ENCODE peak calls at places on chromosomes 11 and 22, in five cellular contexts. One of them, this sample, is unnamed.
A peak's percentile ranks its signal among the peaks of the same experiment; 100 is the strongest.

GRCh38 chr11:65487467-65488272 is 11.2 kb upstream of the MALAT1 start:
- DNase-seq in transverse colon: peak; percentile 95
- DNase-seq in lower leg skin: peak; percentile 100
- DNase-seq in tibial nerve: peak; percentile 99
- DNase-seq in esophagus muscularis mucosa: peak; percentile 100
- DNase-seq in this sample: peak; percentile 87

GRCh38 chr11:65859812-65860277 is 388 bp upstream of the MUS81 start:
- DNase-seq in transverse colon: peak; percentile 46
- DNase-seq in lower leg skin: peak; percentile 91
- DNase-seq in tibial nerve: no peak
- DNase-seq in esophagus muscularis mucosa: no peak
- DNase-seq in this sample: no peak

GRCh38 chr22:37121887-37122591 is 12.5 kb upstream of the TMPRSS6 start:
- DNase-seq in transverse colon: peak; percentile 53
- DNase-seq in lower leg skin: peak; percentile 91
- DNase-seq in tibial nerve: no peak
- DNase-seq in esophagus muscularis mucosa: no peak
- DNase-seq in this sample: no peak

GRCh38 chr11:17810736-17811135 is 76.2 kb downstream of the KCNC1 start:
- DNase-seq in transverse colon: no peak
- DNase-seq in lower leg skin: no peak
- DNase-seq in tibial nerve: no peak
- DNase-seq in esophagus muscularis mucosa: no peak
- DNase-seq in this sample: no peak

GRCh38 chr11:31641477-31642062 is 132.0 kb downstream of the ELP4 start:
- DNase-seq in transverse colon: peak; percentile 8
- DNase-seq in lower leg skin: no peak
- DNase-seq in tibial nerve: no peak
- DNase-seq in esophagus muscularis mucosa: no peak
- DNase-seq in this sample: peak; percentile 26

GRCh38 chr11:108302121-108302785 is 79.4 kb downstream of the ATM start:
- DNase-seq in transverse colon: no peak
- DNase-seq in lower leg skin: no peak
- DNase-seq in tibial nerve: no peak
- DNase-seq in esophagus muscularis mucosa: no peak
- DNase-seq in this sample: no peak

GRCh38 chr11:8033312-8033715 is 46.2 kb downstream of the EIF3F start:
- DNase-seq in transverse colon: peak; percentile 72
- DNase-seq in lower leg skin: peak; percentile 94
- DNase-seq in tibial nerve: peak; percentile 71
- DNase-seq in esophagus muscularis mucosa: no peak
- DNase-seq in this sample: peak; percentile 73

GRCh38 chr22:28829358-28830181 is 29.2 kb upstream of the XBP1 start:
- DNase-seq in transverse colon: peak; percentile 85
- DNase-seq in lower leg skin: peak; percentile 94
- DNase-seq in tibial nerve: peak; percentile 77
- DNase-seq in esophagus muscularis mucosa: peak; percentile 93
- DNase-seq in this sample: peak; percentile 74

GRCh38 chr11:111370902-111371578 is 8.0 kb downstream of the POU2AF1 start:
- DNase-seq in transverse colon: no peak
- DNase-seq in lower leg skin: no peak
- DNase-seq in tibial nerve: no peak
- DNase-seq in esophagus muscularis mucosa: no peak
- DNase-seq in this sample: no peak
- TF ChIP-seq POLR2A in transverse colon: no peak
- TF ChIP-seq POLR2A in lower leg skin: no peak
- TF ChIP-seq POLR2A in tibial nerve: no peak
- TF ChIP-seq POLR2A in esophagus muscularis mucosa: no peak
- TF ChIP-seq POLR2A in this sample: no peak

GRCh38 chr11:73597956-73598718 is at the start of gene FAM168A:
- DNase-seq in transverse colon: peak; percentile 97
- DNase-seq in lower leg skin: peak; percentile 99
- DNase-seq in tibial nerve: peak; percentile 87
- DNase-seq in esophagus muscularis mucosa: peak; percentile 97
- DNase-seq in this sample: peak; percentile 97
- TF ChIP-seq POLR2A in transverse colon: peak; percentile 46
- TF ChIP-seq POLR2A in lower leg skin: no peak
- TF ChIP-seq POLR2A in tibial nerve: peak; percentile 74
- TF ChIP-seq POLR2A in esophagus muscularis mucosa: no peak
- TF ChIP-seq POLR2A in this sample: peak; percentile 71

GRCh38 chr11:34441814-34442213 is 3.1 kb downstream of the CAT start:
- DNase-seq in transverse colon: no peak
- DNase-seq in lower leg skin: no peak
- DNase-seq in tibial nerve: no peak
- DNase-seq in esophagus muscularis mucosa: no peak
- DNase-seq in this sample: no peak

GRCh38 chr11:34438529-34439507 is at the start of gene CAT:
- DNase-seq in transverse colon: peak; percentile 99
- DNase-seq in lower leg skin: peak; percentile 100
- DNase-seq in tibial nerve: peak; percentile 97
- DNase-seq in esophagus muscularis mucosa: peak; percentile 99
- DNase-seq in this sample: peak; percentile 99

GRCh38 chr11:34443136-34443535 is 4.4 kb downstream of the CAT start:
- DNase-seq in transverse colon: no peak
- DNase-seq in lower leg skin: no peak
- DNase-seq in tibial nerve: no peak
- DNase-seq in esophagus muscularis mucosa: no peak
- DNase-seq in this sample: no peak

GRCh38 chr11:34437224-34437879 is 1.4 kb upstream of the CAT start:
- DNase-seq in transverse colon: no peak
- DNase-seq in lower leg skin: no peak
- DNase-seq in tibial nerve: no peak
- DNase-seq in esophagus muscularis mucosa: no peak
- DNase-seq in this sample: no peak

DNA sequence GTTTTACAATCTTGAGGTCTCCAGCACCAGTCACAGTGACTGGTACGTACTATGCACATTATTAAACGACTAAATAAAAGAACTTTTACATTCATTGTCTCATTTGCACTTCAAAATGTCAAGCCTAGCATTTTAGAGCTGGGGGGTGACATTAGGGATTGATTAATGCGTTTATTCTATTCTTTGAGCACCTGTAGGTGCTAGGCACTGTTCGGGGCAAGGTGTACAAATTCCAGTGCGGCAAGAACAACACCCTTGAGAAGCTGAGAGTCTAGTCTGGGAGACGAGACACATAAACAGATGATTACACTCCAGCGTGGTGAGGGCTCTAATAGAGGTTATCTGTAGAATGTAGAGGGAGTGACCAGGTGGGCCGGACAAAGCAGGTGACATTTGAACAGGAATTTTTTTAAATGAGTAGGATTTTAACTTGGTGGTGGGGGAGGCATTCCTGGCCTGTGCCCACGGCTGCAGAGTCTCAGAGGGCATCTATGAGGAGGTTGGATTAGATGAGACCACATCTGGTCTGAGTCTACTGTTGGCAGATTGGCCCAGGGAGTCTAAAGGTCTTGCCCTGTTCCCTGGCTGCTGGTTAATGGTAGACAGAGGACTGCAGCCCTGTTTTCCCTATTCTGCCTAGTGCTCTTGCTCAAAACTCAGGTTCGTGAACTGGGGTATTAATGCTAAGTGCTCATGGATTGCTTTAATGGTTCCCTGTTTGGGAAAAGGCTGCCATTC is 956 bp downstream of the CAT start:
- DNase-seq in transverse colon: peak; percentile 11
- DNase-seq in lower leg skin: no peak
- DNase-seq in tibial nerve: no peak
- DNase-seq in esophagus muscularis mucosa: no peak
- DNase-seq in this sample: peak; percentile 71
- TF ChIP-seq POLR2A in transverse colon: no peak
- TF ChIP-seq POLR2A in lower leg skin: no peak
- TF ChIP-seq POLR2A in tibial nerve: no peak
- TF ChIP-seq POLR2A in esophagus muscularis mucosa: no peak
- TF ChIP-seq POLR2A in this sample: no peak

DNA sequence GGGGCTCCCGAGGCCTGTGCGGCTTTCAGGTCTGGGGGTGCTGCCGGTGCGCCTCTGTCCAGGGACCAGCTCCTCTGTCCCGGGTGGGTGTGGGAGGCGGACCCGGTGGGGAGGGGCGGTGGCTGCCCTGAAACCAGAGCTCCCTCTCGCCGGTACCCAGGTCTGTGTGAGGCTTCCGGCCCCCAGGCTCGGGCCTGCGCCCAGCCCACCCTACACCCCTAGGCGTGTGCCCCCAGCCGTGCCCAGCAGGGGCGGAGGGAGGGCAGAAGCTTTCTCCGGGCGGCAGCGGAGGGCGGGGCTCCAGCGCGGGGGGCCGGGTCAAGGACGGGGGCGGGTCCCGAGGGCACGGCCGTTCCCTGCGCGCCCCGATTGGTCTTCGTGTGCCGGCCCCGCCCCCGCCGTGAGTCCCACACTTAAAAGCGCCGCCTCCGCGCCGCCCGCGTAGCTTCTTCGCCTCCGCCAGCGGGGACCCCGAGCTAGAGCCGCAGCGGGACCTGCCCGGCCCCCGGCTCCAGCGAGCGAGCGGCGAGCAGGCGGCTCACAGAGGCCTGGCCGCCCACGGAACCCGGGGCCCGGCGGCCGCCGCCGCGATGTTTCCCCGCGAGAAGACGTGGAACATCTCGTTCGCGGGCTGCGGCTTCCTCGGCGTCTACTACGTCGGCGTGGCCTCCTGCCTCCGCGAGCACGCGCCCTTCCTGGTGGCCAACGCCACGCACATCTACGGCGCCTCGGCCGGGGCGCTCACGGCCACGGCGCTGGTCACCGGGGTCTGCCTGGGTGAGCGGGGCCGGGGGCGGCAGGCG is 616 bp downstream of the PNPLA2 start:
- DNase-seq in transverse colon: peak; percentile 96
- DNase-seq in lower leg skin: peak; percentile 99
- DNase-seq in tibial nerve: peak; percentile 92
- DNase-seq in esophagus muscularis mucosa: peak; percentile 96
- DNase-seq in this sample: peak; percentile 94
- TF ChIP-seq POLR2A in transverse colon: peak; percentile 47
- TF ChIP-seq POLR2A in lower leg skin: peak; percentile 86
- TF ChIP-seq POLR2A in tibial nerve: peak; percentile 86
- TF ChIP-seq POLR2A in esophagus muscularis mucosa: peak; percentile 84
- TF ChIP-seq POLR2A in this sample: peak; percentile 80

DNA sequence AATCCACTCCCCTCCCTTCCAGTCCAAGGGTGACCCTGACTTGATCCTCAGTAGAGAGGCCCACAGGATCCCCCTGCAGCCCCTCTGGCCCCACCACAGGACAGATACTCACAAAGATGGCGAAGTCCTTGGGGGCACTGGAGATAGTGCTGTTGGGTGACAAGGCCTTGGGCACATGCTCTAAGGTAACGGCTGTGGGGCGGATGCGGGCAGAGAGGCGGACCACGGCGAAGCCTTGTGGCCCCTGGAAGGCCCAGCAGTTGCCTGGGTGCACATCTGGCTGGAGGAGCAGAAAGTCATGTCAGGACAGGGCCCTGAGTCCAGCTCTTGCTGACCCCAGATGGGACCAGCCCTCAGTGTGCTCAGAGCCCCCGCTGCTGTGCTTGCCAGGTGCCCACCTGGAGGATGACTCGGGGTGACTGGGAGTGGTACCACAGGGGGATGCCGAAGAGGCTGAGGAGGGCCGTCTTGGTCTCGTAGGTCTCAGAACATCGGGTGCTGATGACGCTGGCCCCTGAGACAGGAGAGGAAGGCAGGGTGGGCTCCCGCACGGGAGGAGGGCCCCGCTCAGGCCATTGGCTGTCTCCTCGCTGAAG is 17.2 kb downstream of the SUN2 start:
- DNase-seq in transverse colon: no peak
- DNase-seq in lower leg skin: no peak
- DNase-seq in tibial nerve: no peak
- DNase-seq in esophagus muscularis mucosa: no peak
- DNase-seq in this sample: no peak
- TF ChIP-seq POLR2A in transverse colon: no peak
- TF ChIP-seq POLR2A in lower leg skin: no peak
- TF ChIP-seq POLR2A in tibial nerve: no peak
- TF ChIP-seq POLR2A in esophagus muscularis mucosa: no peak
- TF ChIP-seq POLR2A in this sample: no peak

DNA sequence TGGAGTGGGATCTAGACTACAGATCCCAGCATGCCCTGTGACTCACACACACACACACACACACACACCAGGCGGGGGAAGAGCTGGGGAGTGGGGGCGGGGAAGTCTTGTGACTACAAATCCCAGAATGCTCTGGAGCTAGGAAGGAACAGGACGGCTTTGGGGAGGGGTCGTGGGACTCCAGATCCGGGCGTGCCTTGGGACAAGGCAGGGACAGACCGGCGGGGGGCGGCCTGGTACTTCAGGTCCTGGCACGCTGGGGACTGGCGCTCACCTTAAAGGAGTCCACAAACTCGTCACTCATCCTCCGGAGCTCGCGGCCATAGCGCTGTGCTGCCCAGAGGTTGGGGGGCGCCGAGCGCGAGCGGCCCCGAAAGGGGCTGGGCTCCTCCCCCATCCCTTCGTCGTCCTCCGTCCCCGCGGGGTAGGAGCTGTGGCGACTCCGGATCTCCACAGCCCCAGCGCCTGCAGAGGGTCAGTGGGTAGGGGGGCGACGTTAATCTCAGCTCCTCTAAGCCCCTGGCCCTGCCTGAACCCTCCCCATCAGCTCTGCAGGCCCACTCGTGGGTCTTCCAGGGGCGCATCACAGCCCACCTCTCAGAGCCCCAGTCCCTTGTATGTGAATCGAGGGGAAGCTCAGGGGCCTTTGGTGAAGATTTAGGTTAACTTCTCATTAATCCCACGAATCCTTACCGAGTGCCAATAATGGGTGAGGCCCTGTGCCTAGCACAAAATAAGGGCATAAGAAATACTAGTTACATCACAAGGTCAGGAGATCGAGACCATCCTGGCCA is 12.9 kb downstream of the BAD start:
- DNase-seq in transverse colon: peak; percentile 93
- DNase-seq in lower leg skin: peak; percentile 98
- DNase-seq in tibial nerve: peak; percentile 86
- DNase-seq in esophagus muscularis mucosa: peak; percentile 98
- DNase-seq in this sample: peak; percentile 89
- TF ChIP-seq POLR2A in transverse colon: peak; percentile 54
- TF ChIP-seq POLR2A in lower leg skin: no peak
- TF ChIP-seq POLR2A in tibial nerve: peak; percentile 48
- TF ChIP-seq POLR2A in esophagus muscularis mucosa: peak; percentile 47
- TF ChIP-seq POLR2A in this sample: peak; percentile 41

This sample was measured in erythroblast.